ENCODE peak calls at places on chromosome 10, in nine cellular contexts. F is astrocyte of the spinal cord; H is GM20000; C is left lung; I is mesothelial cell of epicardium; O is skeletal muscle cell; L is glutamatergic neuron; D is activated CD8-positive, alpha-beta T cell treated with anti-CD3 and anti-CD28 coated beads for 36 hours; W is activated T-cell treated with anti-CD3 and anti-CD28 coated beads, Interleukin-2, amount 50 U/mL, for 24 hours. Q is an unnamed sample.

GRCh38 chr10:78567680-78568453 is 500.9 kb upstream of the ZMIZ1 start:
- DNase-seq in F (no peak), H (no peak), C (no peak), I (no peak), O (no peak), L (no peak), D (no peak), W (no peak), Q (no peak)

GRCh38 chr10:80157561-80157960 is 25.0 kb downstream of the PLAC9 start:
- DNase-seq in F (no peak), H (no peak), C (no peak), I (no peak), O (no peak), L (no peak), D (no peak), W (no peak), Q (no peak)

GRCh38 chr10:63887026-63887589 is 365.9 kb downstream of the REEP3 start:
- DNase-seq in F (no peak), H (no peak), C (no peak), I (no peak), O (no peak), L (peak), D (no peak), W (no peak), Q (no peak)

GRCh38 chr10:103153765-103154197 is 39.3 kb downstream of the NT5C2 start:
- DNase-seq in F (peak), H (no peak), C (no peak), I (no peak), O (no peak), L (no peak), D (no peak), W (no peak), Q (no peak)

GRCh38 chr10:94299417-94299816 is 63.3 kb downstream of the NOC3L start:
- DNase-seq in F (peak), H (no peak), C (no peak), I (no peak), O (no peak), L (no peak), D (peak), W (no peak), Q (no peak)

GRCh38 chr10:1938317-1938716 is 201.0 kb upstream of the ADARB2 start:
- DNase-seq in F (no peak), H (no peak), C (no peak), I (no peak), O (no peak), L (no peak), D (peak), W (no peak), Q (peak)

GRCh38 chr10:133143200-133143533 is 16.9 kb upstream of the KNDC1 start:
- DNase-seq in F (no peak), H (no peak), C (peak), I (no peak), O (no peak), L (peak), D (no peak), W (peak), Q (no peak)

GRCh38 chr10:77268721-77269120 is 368.9 kb downstream of the KCNMA1 start:
- DNase-seq in F (no peak), H (no peak), C (no peak), I (no peak), O (no peak), L (no peak), D (no peak), W (no peak), Q (no peak)

GRCh38 chr10:101001225-101002035 is 1.8 kb downstream of the LZTS2 start:
- DNase-seq in F (peak), H (no peak), C (peak), I (no peak), O (peak), L (no peak), D (no peak), W (no peak), Q (no peak)

GRCh38 chr10:52818019-52818418 is 45.4 kb upstream of the MBL2 start:
- DNase-seq in F (peak), H (peak), C (no peak), I (no peak), O (peak), L (no peak), D (no peak), W (no peak), Q (no peak)

GRCh38 chr10:12703813-12704212 is 297.7 kb downstream of the CCDC3 start:
- DNase-seq in F (peak), H (no peak), C (no peak), I (no peak), O (peak), L (no peak), D (no peak), W (no peak), Q (no peak)

Q was measured in effector CD8-positive, alpha-beta T cell.